ENCODE peak calls at places on chromosomes 5 and 9, in ten cellular contexts. W, P, S, M, J, A, Y, V, D and T are unnamed samples.

GRCh38 chr5:156354571-156354970 is 27.6 kb downstream of the SGCD start:
- DNase-seq in W (no peak), P (no peak), S (no peak), M (no peak), J (no peak), A (no peak), Y (no peak), V (no peak), D (no peak), T (no peak)

GRCh38 chr5:118553662-118554061 is 434.7 kb downstream of the DTWD2 start:
- DNase-seq in W (no peak), P (no peak), S (no peak), M (no peak), J (no peak), A (peak; percentile 60), Y (no peak), V (no peak), D (no peak), T (no peak)

GRCh38 chr5:109125755-109126429 is 283.9 kb downstream of the PJA2 start:
- DNase-seq in W (no peak), P (no peak), S (no peak), M (no peak), J (no peak), A (no peak), Y (no peak), V (no peak), D (no peak), T (no peak)

GRCh38 chr5:38369692-38370091 is 111.3 kb downstream of the EGFLAM start:
- DNase-seq in W (no peak), P (no peak), S (no peak), M (no peak), J (no peak), A (no peak), Y (no peak), V (no peak), D (no peak), T (no peak)

GRCh38 chr5:115530426-115530825 is 14.1 kb downstream of the FEM1C start:
- DNase-seq in W (no peak), P (no peak), S (no peak), M (no peak), J (no peak), A (no peak), Y (no peak), V (no peak), D (no peak), T (no peak)

GRCh38 chr5:157113007-157113406 is 4.2 kb upstream of the HAVCR2 start:
- DNase-seq in W (no peak), P (no peak), S (no peak), M (no peak), J (no peak), A (no peak), Y (no peak), V (no peak), D (no peak), T (no peak)

GRCh38 chr9:106897223-106897622 is 34.3 kb downstream of the ZNF462 start:
- DNase-seq in W (no peak), P (no peak), S (no peak), M (no peak), J (no peak), A (no peak), Y (no peak), V (no peak), D (no peak), T (no peak)

GRCh38 chr9:91071185-91071990 is 269.8 kb downstream of the SYK start:
- DNase-seq in W (no peak), P (no peak), S (no peak), M (no peak), J (no peak), A (no peak), Y (no peak), V (peak; percentile 15), D (no peak), T (no peak)

GRCh38 chr5:98095072-98095471 is 678.4 kb upstream of the RGMB start:
- DNase-seq in W (no peak), P (no peak), S (no peak), M (no peak), J (no peak), A (no peak), Y (no peak), V (no peak), D (no peak), T (no peak)

GRCh38 chr5:73693573-73694061 is 67.6 kb downstream of the ARHGEF28 start:
- DNase-seq in W (peak; percentile 38), P (no peak), S (no peak), M (no peak), J (no peak), A (no peak), Y (no peak), V (no peak), D (no peak), T (peak; percentile 82)

GRCh38 chr5:579211-579610 is 32.9 kb upstream of the CEP72 start:
- DNase-seq in W (no peak), P (no peak), S (no peak), M (no peak), J (no peak), A (no peak), Y (no peak), V (no peak), D (no peak), T (no peak)

GRCh38 chr5:181194489-181195248 is 10.3 kb downstream of the TRIM7 start:
- DNase-seq in W (no peak), P (no peak), S (no peak), M (no peak), J (no peak), A (no peak), Y (no peak), V (no peak), D (no peak), T (no peak)

GRCh38 chr5:73201547-73202513 is 28.8 kb downstream of the TMEM174 start:
- DNase-seq in W (peak; percentile 92), P (peak; percentile 54), S (peak; percentile 33), M (no peak), J (no peak), A (peak; percentile 39), Y (no peak), V (peak; percentile 65), D (peak; percentile 80), T (peak; percentile 81)

GRCh38 chr9:304519-305185 is 90.0 kb downstream of the DOCK8 start:
- DNase-seq in W (no peak), P (no peak), S (no peak), M (no peak), J (no peak), A (no peak), Y (no peak), V (no peak), D (no peak), T (no peak)